ENCODE peak calls at places on chromosomes 12 and 14, in six cellular contexts. One of them, this sample, is unnamed.

GRCh38 chr14:55092326-55092725 is 36.7 kb upstream of the LGALS3 start:
- DNase-seq in CD4-positive, alpha-beta memory T cell: no peak
- DNase-seq in lower lobe of right lung: no peak
- DNase-seq in A549: no peak
- DNase-seq in GM12865: no peak
- DNase-seq in iPS DF 6.9: no peak
- DNase-seq in this sample: no peak

GRCh38 chr12:124588689-124589318 is 21.4 kb upstream of the NCOR2 start:
- DNase-seq in CD4-positive, alpha-beta memory T cell: no peak
- DNase-seq in lower lobe of right lung: no peak
- DNase-seq in A549: no peak
- DNase-seq in GM12865: no peak
- DNase-seq in iPS DF 6.9: no peak
- DNase-seq in this sample: no peak

GRCh38 chr12:109493938-109494337 is 16.5 kb downstream of the UBE3B start:
- DNase-seq in CD4-positive, alpha-beta memory T cell: no peak
- DNase-seq in lower lobe of right lung: no peak
- DNase-seq in A549: no peak
- DNase-seq in GM12865: no peak
- DNase-seq in iPS DF 6.9: no peak
- DNase-seq in this sample: no peak

GRCh38 chr12:100401660-100402059 is 44.8 kb downstream of the SLC17A8 start:
- DNase-seq in CD4-positive, alpha-beta memory T cell: no peak
- DNase-seq in lower lobe of right lung: no peak
- DNase-seq in A549: peak
- DNase-seq in GM12865: no peak
- DNase-seq in iPS DF 6.9: no peak
- DNase-seq in this sample: peak

GRCh38 chr12:132634411-132634990 is 15.9 kb downstream of the P2RX2 start:
- DNase-seq in CD4-positive, alpha-beta memory T cell: no peak
- DNase-seq in lower lobe of right lung: no peak
- DNase-seq in A549: no peak
- DNase-seq in GM12865: no peak
- DNase-seq in iPS DF 6.9: no peak
- DNase-seq in this sample: no peak

GRCh38 chr12:120437735-120438494 is at the start of gene COX6A1:
- DNase-seq in CD4-positive, alpha-beta memory T cell: peak
- DNase-seq in lower lobe of right lung: peak
- DNase-seq in A549: peak
- DNase-seq in GM12865: peak
- DNase-seq in iPS DF 6.9: peak
- DNase-seq in this sample: peak

GRCh38 chr12:63802012-63802608 is 22.4 kb downstream of the RXYLT1 start:
- DNase-seq in CD4-positive, alpha-beta memory T cell: no peak
- DNase-seq in lower lobe of right lung: no peak
- DNase-seq in A549: peak
- DNase-seq in GM12865: peak
- DNase-seq in iPS DF 6.9: no peak
- DNase-seq in this sample: no peak

GRCh38 chr14:74491952-74492351 is 1.2 kb downstream of the NPC2 start:
- DNase-seq in CD4-positive, alpha-beta memory T cell: no peak
- DNase-seq in lower lobe of right lung: no peak
- DNase-seq in A549: peak
- DNase-seq in GM12865: peak
- DNase-seq in iPS DF 6.9: no peak
- DNase-seq in this sample: no peak

GRCh38 chr12:71710276-71711125 is 24.6 kb downstream of the TMEM19 start:
- DNase-seq in CD4-positive, alpha-beta memory T cell: no peak
- DNase-seq in lower lobe of right lung: no peak
- DNase-seq in A549: peak
- DNase-seq in GM12865: no peak
- DNase-seq in iPS DF 6.9: no peak
- DNase-seq in this sample: peak

GRCh38 chr12:124194521-124195225 is 100.2 kb upstream of the RFLNA start:
- DNase-seq in CD4-positive, alpha-beta memory T cell: no peak
- DNase-seq in lower lobe of right lung: no peak
- DNase-seq in A549: no peak
- DNase-seq in GM12865: no peak
- DNase-seq in iPS DF 6.9: no peak
- DNase-seq in this sample: no peak

GRCh38 chr12:45427042-45427441 is 211.1 kb downstream of the ANO6 start:
- DNase-seq in CD4-positive, alpha-beta memory T cell: no peak
- DNase-seq in lower lobe of right lung: no peak
- DNase-seq in A549: no peak
- DNase-seq in GM12865: no peak
- DNase-seq in iPS DF 6.9: no peak
- DNase-seq in this sample: no peak

GRCh38 chr14:104473649-104474574 is 105.7 kb upstream of the C14orf180 start:
- DNase-seq in CD4-positive, alpha-beta memory T cell: no peak
- DNase-seq in lower lobe of right lung: no peak
- DNase-seq in A549: no peak
- DNase-seq in GM12865: no peak
- DNase-seq in iPS DF 6.9: no peak
- DNase-seq in this sample: no peak

GRCh38 chr14:104475256-104475655 is 104.3 kb upstream of the C14orf180 start:
- DNase-seq in CD4-positive, alpha-beta memory T cell: no peak
- DNase-seq in lower lobe of right lung: no peak
- DNase-seq in A549: no peak
- DNase-seq in GM12865: no peak
- DNase-seq in iPS DF 6.9: no peak
- DNase-seq in this sample: no peak

GRCh38 chr14:104476437-104476836 is 103.1 kb upstream of the C14orf180 start:
- DNase-seq in CD4-positive, alpha-beta memory T cell: no peak
- DNase-seq in lower lobe of right lung: no peak
- DNase-seq in A549: no peak
- DNase-seq in GM12865: no peak
- DNase-seq in iPS DF 6.9: no peak
- DNase-seq in this sample: no peak

GRCh38 chr14:104477117-104477623 is 102.4 kb upstream of the C14orf180 start:
- DNase-seq in CD4-positive, alpha-beta memory T cell: no peak
- DNase-seq in lower lobe of right lung: no peak
- DNase-seq in A549: no peak
- DNase-seq in GM12865: no peak
- DNase-seq in iPS DF 6.9: no peak
- DNase-seq in this sample: no peak

GRCh38 chr14:104475802-104476201 is 103.8 kb upstream of the C14orf180 start:
- DNase-seq in CD4-positive, alpha-beta memory T cell: no peak
- DNase-seq in lower lobe of right lung: no peak
- DNase-seq in A549: no peak
- DNase-seq in GM12865: no peak
- DNase-seq in iPS DF 6.9: no peak
- DNase-seq in this sample: no peak
- H3K4me3 ChIP-seq in CD4-positive, alpha-beta memory T cell: no peak
- H3K4me3 ChIP-seq in lower lobe of right lung: no peak
- H3K4me3 ChIP-seq in A549: no peak
- H3K4me3 ChIP-seq in GM12865: no peak
- H3K4me3 ChIP-seq in iPS DF 6.9: no peak
- H3K4me3 ChIP-seq in this sample: no peak

GRCh38 chr12:40864891-40865290 is 172.7 kb downstream of the CNTN1 start:
- DNase-seq in CD4-positive, alpha-beta memory T cell: no peak
- DNase-seq in lower lobe of right lung: no peak
- DNase-seq in A549: no peak
- DNase-seq in GM12865: no peak
- DNase-seq in iPS DF 6.9: no peak
- DNase-seq in this sample: no peak
- H3K4me3 ChIP-seq in CD4-positive, alpha-beta memory T cell: no peak
- H3K4me3 ChIP-seq in lower lobe of right lung: no peak
- H3K4me3 ChIP-seq in A549: no peak
- H3K4me3 ChIP-seq in GM12865: no peak
- H3K4me3 ChIP-seq in iPS DF 6.9: no peak
- H3K4me3 ChIP-seq in this sample: no peak

GRCh38 chr12:111768159-111768895 is 1.6 kb downstream of the ALDH2 start:
- DNase-seq in CD4-positive, alpha-beta memory T cell: no peak
- DNase-seq in lower lobe of right lung: no peak
- DNase-seq in A549: no peak
- DNase-seq in GM12865: no peak
- DNase-seq in iPS DF 6.9: no peak
- DNase-seq in this sample: no peak
- H3K4me3 ChIP-seq in CD4-positive, alpha-beta memory T cell: no peak
- H3K4me3 ChIP-seq in lower lobe of right lung: peak
- H3K4me3 ChIP-seq in A549: peak
- H3K4me3 ChIP-seq in GM12865: no peak
- H3K4me3 ChIP-seq in iPS DF 6.9: no peak
- H3K4me3 ChIP-seq in this sample: no peak

DNA sequence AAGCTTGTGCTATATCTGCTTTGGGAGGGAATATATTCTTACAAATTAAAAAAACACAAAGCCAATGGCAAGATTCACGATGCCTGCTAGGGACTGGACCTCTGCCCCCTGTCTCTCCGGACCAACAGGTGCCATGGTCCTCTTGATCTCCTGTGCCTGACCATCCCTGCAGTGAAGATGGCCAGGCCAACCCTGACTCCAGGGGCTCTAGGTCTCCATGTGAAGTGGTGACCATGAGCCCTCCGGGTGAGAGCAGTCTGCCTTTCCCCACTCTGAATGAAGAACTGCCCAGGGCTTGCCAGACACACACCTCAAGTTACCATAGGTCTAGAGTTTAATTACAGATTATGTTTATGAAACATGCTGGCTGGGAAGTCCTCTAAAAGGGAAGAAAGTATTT is 1.5 kb downstream of the ARHGDIB start:
- DNase-seq in CD4-positive, alpha-beta memory T cell: no peak
- DNase-seq in lower lobe of right lung: no peak
- DNase-seq in A549: no peak
- DNase-seq in GM12865: no peak
- DNase-seq in iPS DF 6.9: no peak
- DNase-seq in this sample: no peak
- H3K4me3 ChIP-seq in CD4-positive, alpha-beta memory T cell: peak
- H3K4me3 ChIP-seq in lower lobe of right lung: peak
- H3K4me3 ChIP-seq in A549: no peak
- H3K4me3 ChIP-seq in GM12865: peak
- H3K4me3 ChIP-seq in iPS DF 6.9: no peak
- H3K4me3 ChIP-seq in this sample: no peak